ENCODE peak calls at places on chromosomes 6 and 20, in ten cellular contexts. One of them, this sample, is unnamed.

GRCh38 chr6:128018821-128019220 is 118.0 kb upstream of the THEMIS start:
- DNase-seq in NCI-H774: no peak
- DNase-seq in iris pigment epithelial cell: no peak
- DNase-seq in RPMI8226: no peak
- DNase-seq in stimulated activated CD8-positive, alpha-beta memory T cell treated with anti-CD3 and anti-CD28 coated beads, Interleukin-2, amount 100 ng/mL, for 1 hour: no peak
- DNase-seq in lung: no peak
- DNase-seq in AG09309: no peak
- DNase-seq in neural crest cell: no peak
- DNase-seq in CD4-positive, alpha-beta T cell: no peak
- DNase-seq in ascending aorta: no peak
- DNase-seq in this sample: no peak

GRCh38 chr6:141077355-141078333 is 1055.1 kb upstream of the GJE1 start:
- DNase-seq in NCI-H774: no peak
- DNase-seq in iris pigment epithelial cell: peak
- DNase-seq in RPMI8226: peak
- DNase-seq in stimulated activated CD8-positive, alpha-beta memory T cell treated with anti-CD3 and anti-CD28 coated beads, Interleukin-2, amount 100 ng/mL, for 1 hour: no peak
- DNase-seq in lung: no peak
- DNase-seq in AG09309: no peak
- DNase-seq in neural crest cell: peak
- DNase-seq in CD4-positive, alpha-beta T cell: no peak
- DNase-seq in ascending aorta: no peak
- DNase-seq in this sample: no peak

GRCh38 chr6:155050311-155050710 is 55.2 kb downstream of the TIAM2 start:
- DNase-seq in NCI-H774: no peak
- DNase-seq in iris pigment epithelial cell: peak
- DNase-seq in RPMI8226: no peak
- DNase-seq in stimulated activated CD8-positive, alpha-beta memory T cell treated with anti-CD3 and anti-CD28 coated beads, Interleukin-2, amount 100 ng/mL, for 1 hour: peak
- DNase-seq in lung: no peak
- DNase-seq in AG09309: no peak
- DNase-seq in neural crest cell: no peak
- DNase-seq in CD4-positive, alpha-beta T cell: no peak
- DNase-seq in ascending aorta: no peak
- DNase-seq in this sample: peak

GRCh38 chr6:36577298-36577697 is 16.9 kb upstream of the SRSF3 start:
- DNase-seq in NCI-H774: no peak
- DNase-seq in iris pigment epithelial cell: peak
- DNase-seq in RPMI8226: no peak
- DNase-seq in stimulated activated CD8-positive, alpha-beta memory T cell treated with anti-CD3 and anti-CD28 coated beads, Interleukin-2, amount 100 ng/mL, for 1 hour: no peak
- DNase-seq in lung: no peak
- DNase-seq in AG09309: peak
- DNase-seq in neural crest cell: no peak
- DNase-seq in CD4-positive, alpha-beta T cell: no peak
- DNase-seq in ascending aorta: no peak
- DNase-seq in this sample: peak

GRCh38 chr20:18705490-18705889 is 108.1 kb upstream of the SCP2D1 start:
- DNase-seq in NCI-H774: no peak
- DNase-seq in iris pigment epithelial cell: peak
- DNase-seq in RPMI8226: no peak
- DNase-seq in stimulated activated CD8-positive, alpha-beta memory T cell treated with anti-CD3 and anti-CD28 coated beads, Interleukin-2, amount 100 ng/mL, for 1 hour: no peak
- DNase-seq in lung: no peak
- DNase-seq in AG09309: peak
- DNase-seq in neural crest cell: no peak
- DNase-seq in CD4-positive, alpha-beta T cell: no peak
- DNase-seq in ascending aorta: no peak
- DNase-seq in this sample: peak

GRCh38 chr6:131765081-131765852 is 42.6 kb upstream of the ENPP1 start:
- DNase-seq in NCI-H774: no peak
- DNase-seq in iris pigment epithelial cell: peak
- DNase-seq in RPMI8226: no peak
- DNase-seq in stimulated activated CD8-positive, alpha-beta memory T cell treated with anti-CD3 and anti-CD28 coated beads, Interleukin-2, amount 100 ng/mL, for 1 hour: no peak
- DNase-seq in lung: no peak
- DNase-seq in AG09309: peak
- DNase-seq in neural crest cell: no peak
- DNase-seq in CD4-positive, alpha-beta T cell: no peak
- DNase-seq in ascending aorta: no peak
- DNase-seq in this sample: peak

GRCh38 chr6:117601811-117602150 is 530 bp downstream of the GOPC start:
- DNase-seq in NCI-H774: no peak
- DNase-seq in iris pigment epithelial cell: no peak
- DNase-seq in RPMI8226: peak
- DNase-seq in stimulated activated CD8-positive, alpha-beta memory T cell treated with anti-CD3 and anti-CD28 coated beads, Interleukin-2, amount 100 ng/mL, for 1 hour: no peak
- DNase-seq in lung: no peak
- DNase-seq in AG09309: no peak
- DNase-seq in neural crest cell: no peak
- DNase-seq in CD4-positive, alpha-beta T cell: no peak
- DNase-seq in ascending aorta: no peak
- DNase-seq in this sample: no peak

GRCh38 chr6:41546475-41546865 is 289 bp downstream of the FOXP4 start:
- DNase-seq in NCI-H774: peak
- DNase-seq in iris pigment epithelial cell: peak
- DNase-seq in RPMI8226: peak
- DNase-seq in stimulated activated CD8-positive, alpha-beta memory T cell treated with anti-CD3 and anti-CD28 coated beads, Interleukin-2, amount 100 ng/mL, for 1 hour: no peak
- DNase-seq in lung: no peak
- DNase-seq in AG09309: no peak
- DNase-seq in neural crest cell: no peak
- DNase-seq in CD4-positive, alpha-beta T cell: no peak
- DNase-seq in ascending aorta: no peak
- DNase-seq in this sample: no peak

GRCh38 chr6:133055527-133055966 is 185.6 kb upstream of the EYA4 start:
- DNase-seq in NCI-H774: no peak
- DNase-seq in iris pigment epithelial cell: no peak
- DNase-seq in RPMI8226: no peak
- DNase-seq in stimulated activated CD8-positive, alpha-beta memory T cell treated with anti-CD3 and anti-CD28 coated beads, Interleukin-2, amount 100 ng/mL, for 1 hour: no peak
- DNase-seq in lung: no peak
- DNase-seq in AG09309: no peak
- DNase-seq in neural crest cell: no peak
- DNase-seq in CD4-positive, alpha-beta T cell: no peak
- DNase-seq in ascending aorta: no peak
- DNase-seq in this sample: no peak

GRCh38 chr20:37365760-37366638 is 20.1 kb downstream of the SRC start:
- DNase-seq in NCI-H774: no peak
- DNase-seq in iris pigment epithelial cell: no peak
- DNase-seq in RPMI8226: peak
- DNase-seq in stimulated activated CD8-positive, alpha-beta memory T cell treated with anti-CD3 and anti-CD28 coated beads, Interleukin-2, amount 100 ng/mL, for 1 hour: no peak
- DNase-seq in lung: no peak
- DNase-seq in AG09309: no peak
- DNase-seq in neural crest cell: no peak
- DNase-seq in CD4-positive, alpha-beta T cell: no peak
- DNase-seq in ascending aorta: no peak
- DNase-seq in this sample: no peak

GRCh38 chr6:132968419-132968950 is 154.1 kb downstream of the RPS12 start:
- DNase-seq in NCI-H774: no peak
- DNase-seq in iris pigment epithelial cell: no peak
- DNase-seq in RPMI8226: no peak
- DNase-seq in stimulated activated CD8-positive, alpha-beta memory T cell treated with anti-CD3 and anti-CD28 coated beads, Interleukin-2, amount 100 ng/mL, for 1 hour: no peak
- DNase-seq in lung: no peak
- DNase-seq in AG09309: no peak
- DNase-seq in neural crest cell: no peak
- DNase-seq in CD4-positive, alpha-beta T cell: no peak
- DNase-seq in ascending aorta: no peak
- DNase-seq in this sample: no peak

GRCh38 chr20:35436175-35436568 is 1.9 kb downstream of the GDF5 start:
- DNase-seq in NCI-H774: no peak
- DNase-seq in iris pigment epithelial cell: no peak
- DNase-seq in RPMI8226: no peak
- DNase-seq in stimulated activated CD8-positive, alpha-beta memory T cell treated with anti-CD3 and anti-CD28 coated beads, Interleukin-2, amount 100 ng/mL, for 1 hour: no peak
- DNase-seq in lung: no peak
- DNase-seq in AG09309: no peak
- DNase-seq in neural crest cell: no peak
- DNase-seq in CD4-positive, alpha-beta T cell: no peak
- DNase-seq in ascending aorta: no peak
- DNase-seq in this sample: no peak

GRCh38 chr6:168123165-168123911 is 44.3 kb upstream of the FRMD1 start:
- DNase-seq in NCI-H774: no peak
- DNase-seq in iris pigment epithelial cell: no peak
- DNase-seq in RPMI8226: no peak
- DNase-seq in stimulated activated CD8-positive, alpha-beta memory T cell treated with anti-CD3 and anti-CD28 coated beads, Interleukin-2, amount 100 ng/mL, for 1 hour: no peak
- DNase-seq in lung: no peak
- DNase-seq in AG09309: no peak
- DNase-seq in neural crest cell: no peak
- DNase-seq in CD4-positive, alpha-beta T cell: no peak
- DNase-seq in ascending aorta: no peak
- DNase-seq in this sample: no peak

GRCh38 chr6:149897015-149897697 is 757 bp downstream of the RAET1E start:
- DNase-seq in NCI-H774: no peak
- DNase-seq in iris pigment epithelial cell: peak
- DNase-seq in RPMI8226: peak
- DNase-seq in stimulated activated CD8-positive, alpha-beta memory T cell treated with anti-CD3 and anti-CD28 coated beads, Interleukin-2, amount 100 ng/mL, for 1 hour: no peak
- DNase-seq in lung: peak
- DNase-seq in AG09309: peak
- DNase-seq in neural crest cell: no peak
- DNase-seq in CD4-positive, alpha-beta T cell: no peak
- DNase-seq in ascending aorta: peak
- DNase-seq in this sample: peak

GRCh38 chr6:25931411-25931709 is 869 bp upstream of the SLC17A2 start:
- DNase-seq in NCI-H774: no peak
- DNase-seq in iris pigment epithelial cell: no peak
- DNase-seq in RPMI8226: no peak
- DNase-seq in stimulated activated CD8-positive, alpha-beta memory T cell treated with anti-CD3 and anti-CD28 coated beads, Interleukin-2, amount 100 ng/mL, for 1 hour: no peak
- DNase-seq in lung: no peak
- DNase-seq in AG09309: no peak
- DNase-seq in neural crest cell: no peak
- DNase-seq in CD4-positive, alpha-beta T cell: no peak
- DNase-seq in ascending aorta: no peak
- DNase-seq in this sample: no peak

GRCh38 chr6:82129814-82130213 is 117.7 kb downstream of the IBTK start:
- DNase-seq in NCI-H774: peak
- DNase-seq in iris pigment epithelial cell: peak
- DNase-seq in RPMI8226: no peak
- DNase-seq in stimulated activated CD8-positive, alpha-beta memory T cell treated with anti-CD3 and anti-CD28 coated beads, Interleukin-2, amount 100 ng/mL, for 1 hour: no peak
- DNase-seq in lung: no peak
- DNase-seq in AG09309: no peak
- DNase-seq in neural crest cell: no peak
- DNase-seq in CD4-positive, alpha-beta T cell: no peak
- DNase-seq in ascending aorta: no peak
- DNase-seq in this sample: no peak

GRCh38 chr20:43752561-43753301 is 25.9 kb upstream of the GTSF1L start:
- DNase-seq in NCI-H774: no peak
- DNase-seq in iris pigment epithelial cell: peak
- DNase-seq in RPMI8226: peak
- DNase-seq in stimulated activated CD8-positive, alpha-beta memory T cell treated with anti-CD3 and anti-CD28 coated beads, Interleukin-2, amount 100 ng/mL, for 1 hour: peak
- DNase-seq in lung: peak
- DNase-seq in AG09309: peak
- DNase-seq in neural crest cell: no peak
- DNase-seq in CD4-positive, alpha-beta T cell: no peak
- DNase-seq in ascending aorta: no peak
- DNase-seq in this sample: peak

GRCh38 chr6:27303613-27304272 is 8.3 kb downstream of the POM121L2 start:
- DNase-seq in NCI-H774: no peak
- DNase-seq in iris pigment epithelial cell: peak
- DNase-seq in RPMI8226: no peak
- DNase-seq in stimulated activated CD8-positive, alpha-beta memory T cell treated with anti-CD3 and anti-CD28 coated beads, Interleukin-2, amount 100 ng/mL, for 1 hour: no peak
- DNase-seq in lung: no peak
- DNase-seq in AG09309: no peak
- DNase-seq in neural crest cell: no peak
- DNase-seq in CD4-positive, alpha-beta T cell: no peak
- DNase-seq in ascending aorta: no peak
- DNase-seq in this sample: no peak

GRCh38 chr6:152129606-152130249 is 322.2 kb downstream of the ESR1 start:
- DNase-seq in NCI-H774: no peak
- DNase-seq in iris pigment epithelial cell: no peak
- DNase-seq in RPMI8226: no peak
- DNase-seq in stimulated activated CD8-positive, alpha-beta memory T cell treated with anti-CD3 and anti-CD28 coated beads, Interleukin-2, amount 100 ng/mL, for 1 hour: no peak
- DNase-seq in lung: no peak
- DNase-seq in AG09309: no peak
- DNase-seq in neural crest cell: no peak
- DNase-seq in CD4-positive, alpha-beta T cell: no peak
- DNase-seq in ascending aorta: no peak
- DNase-seq in this sample: peak

GRCh38 chr20:36084356-36084755 is 70.2 kb upstream of the EPB41L1 start:
- DNase-seq in NCI-H774: no peak
- DNase-seq in iris pigment epithelial cell: no peak
- DNase-seq in RPMI8226: no peak
- DNase-seq in stimulated activated CD8-positive, alpha-beta memory T cell treated with anti-CD3 and anti-CD28 coated beads, Interleukin-2, amount 100 ng/mL, for 1 hour: no peak
- DNase-seq in lung: no peak
- DNase-seq in AG09309: no peak
- DNase-seq in neural crest cell: no peak
- DNase-seq in CD4-positive, alpha-beta T cell: no peak
- DNase-seq in ascending aorta: no peak
- DNase-seq in this sample: no peak

GRCh38 chr20:56393133-56393472 is 658 bp downstream of the CSTF1 start:
- DNase-seq in NCI-H774: no peak
- DNase-seq in iris pigment epithelial cell: peak
- DNase-seq in RPMI8226: peak
- DNase-seq in stimulated activated CD8-positive, alpha-beta memory T cell treated with anti-CD3 and anti-CD28 coated beads, Interleukin-2, amount 100 ng/mL, for 1 hour: no peak
- DNase-seq in lung: no peak
- DNase-seq in AG09309: no peak
- DNase-seq in neural crest cell: no peak
- DNase-seq in CD4-positive, alpha-beta T cell: no peak
- DNase-seq in ascending aorta: no peak
- DNase-seq in this sample: peak

GRCh38 chr6:15870354-15871043 is 207.7 kb upstream of the DTNBP1 start:
- DNase-seq in NCI-H774: no peak
- DNase-seq in iris pigment epithelial cell: peak
- DNase-seq in RPMI8226: no peak
- DNase-seq in stimulated activated CD8-positive, alpha-beta memory T cell treated with anti-CD3 and anti-CD28 coated beads, Interleukin-2, amount 100 ng/mL, for 1 hour: no peak
- DNase-seq in lung: no peak
- DNase-seq in AG09309: no peak
- DNase-seq in neural crest cell: no peak
- DNase-seq in CD4-positive, alpha-beta T cell: no peak
- DNase-seq in ascending aorta: no peak
- DNase-seq in this sample: peak

GRCh38 chr20:32638848-32639247 is 34.9 kb downstream of the C20orf203 start:
- DNase-seq in NCI-H774: no peak
- DNase-seq in iris pigment epithelial cell: peak
- DNase-seq in RPMI8226: peak
- DNase-seq in stimulated activated CD8-positive, alpha-beta memory T cell treated with anti-CD3 and anti-CD28 coated beads, Interleukin-2, amount 100 ng/mL, for 1 hour: no peak
- DNase-seq in lung: no peak
- DNase-seq in AG09309: no peak
- DNase-seq in neural crest cell: no peak
- DNase-seq in CD4-positive, alpha-beta T cell: no peak
- DNase-seq in ascending aorta: no peak
- DNase-seq in this sample: peak

GRCh38 chr6:48092550-48093217 is 18.3 kb downstream of the PTCHD4 start:
- DNase-seq in NCI-H774: no peak
- DNase-seq in iris pigment epithelial cell: no peak
- DNase-seq in RPMI8226: no peak
- DNase-seq in stimulated activated CD8-positive, alpha-beta memory T cell treated with anti-CD3 and anti-CD28 coated beads, Interleukin-2, amount 100 ng/mL, for 1 hour: no peak
- DNase-seq in lung: no peak
- DNase-seq in AG09309: no peak
- DNase-seq in neural crest cell: no peak
- DNase-seq in CD4-positive, alpha-beta T cell: no peak
- DNase-seq in ascending aorta: no peak
- DNase-seq in this sample: no peak

GRCh38 chr6:152769993-152770392 is 19.4 kb downstream of the VIP start:
- DNase-seq in NCI-H774: no peak
- DNase-seq in iris pigment epithelial cell: no peak
- DNase-seq in RPMI8226: no peak
- DNase-seq in stimulated activated CD8-positive, alpha-beta memory T cell treated with anti-CD3 and anti-CD28 coated beads, Interleukin-2, amount 100 ng/mL, for 1 hour: no peak
- DNase-seq in lung: no peak
- DNase-seq in AG09309: no peak
- DNase-seq in neural crest cell: no peak
- DNase-seq in CD4-positive, alpha-beta T cell: no peak
- DNase-seq in ascending aorta: no peak
- DNase-seq in this sample: no peak

GRCh38 chr6:26421259-26422144 is 18.8 kb upstream of the BTN3A3 start:
- DNase-seq in NCI-H774: peak
- DNase-seq in iris pigment epithelial cell: peak
- DNase-seq in RPMI8226: peak
- DNase-seq in stimulated activated CD8-positive, alpha-beta memory T cell treated with anti-CD3 and anti-CD28 coated beads, Interleukin-2, amount 100 ng/mL, for 1 hour: no peak
- DNase-seq in lung: peak
- DNase-seq in AG09309: peak
- DNase-seq in neural crest cell: peak
- DNase-seq in CD4-positive, alpha-beta T cell: no peak
- DNase-seq in ascending aorta: peak
- DNase-seq in this sample: peak

GRCh38 chr20:38165966-38166706 is 1.1 kb upstream of the TGM2 start:
- DNase-seq in NCI-H774: no peak
- DNase-seq in iris pigment epithelial cell: peak
- DNase-seq in RPMI8226: no peak
- DNase-seq in stimulated activated CD8-positive, alpha-beta memory T cell treated with anti-CD3 and anti-CD28 coated beads, Interleukin-2, amount 100 ng/mL, for 1 hour: no peak
- DNase-seq in lung: no peak
- DNase-seq in AG09309: no peak
- DNase-seq in neural crest cell: no peak
- DNase-seq in CD4-positive, alpha-beta T cell: no peak
- DNase-seq in ascending aorta: no peak
- DNase-seq in this sample: no peak

GRCh38 chr6:30592287-30592686 is 21.0 kb downstream of the ABCF1 start:
- DNase-seq in NCI-H774: no peak
- DNase-seq in iris pigment epithelial cell: no peak
- DNase-seq in RPMI8226: no peak
- DNase-seq in stimulated activated CD8-positive, alpha-beta memory T cell treated with anti-CD3 and anti-CD28 coated beads, Interleukin-2, amount 100 ng/mL, for 1 hour: no peak
- DNase-seq in lung: no peak
- DNase-seq in AG09309: no peak
- DNase-seq in neural crest cell: no peak
- DNase-seq in CD4-positive, alpha-beta T cell: no peak
- DNase-seq in ascending aorta: no peak
- DNase-seq in this sample: no peak

This sample was measured in astrocyte of the spinal cord.